ENCODE peak calls at places on chromosomes 2 and 18, in five cellular contexts. R is stomach, F is heart right ventricle, K is H9, Z is heart left ventricle. V is an unnamed sample.

GRCh38 chr2:37555457-37555856 is 116.0 kb downstream of the CDC42EP3 start:
- DNase-seq in K (no peak), F (peak), R (no peak), Z (no peak), V (no peak)

GRCh38 chr2:43218550-43219382 is 7.6 kb downstream of the ZFP36L2 start:
- DNase-seq in F (peak), K (peak), R (peak), Z (peak), V (no peak)

GRCh38 chr2:138228101-138228500 is 263.8 kb downstream of the HNMT start:
- DNase-seq in F (no peak), Z (no peak), R (no peak), K (no peak), V (no peak)

GRCh38 chr18:70028084-70028483 is 80.4 kb upstream of the CD226 start:
- DNase-seq in F (no peak), Z (no peak), K (no peak), R (no peak), V (no peak)

GRCh38 chr2:106638043-106638442 is 150.9 kb downstream of the CD8B2 start:
- DNase-seq in Z (no peak), K (no peak), F (no peak), R (no peak), V (no peak)

GRCh38 chr2:20491739-20492531 is 45.1 kb downstream of the RHOB start:
- DNase-seq in K (no peak), F (peak), Z (peak), R (no peak), V (no peak)

GRCh38 chr2:30408961-30409387 is 38.1 kb upstream of the LCLAT1 start:
- DNase-seq in Z (peak), F (no peak), R (no peak), K (no peak), V (no peak)

GRCh38 chr2:25821225-25822056 is 56.8 kb downstream of the ASXL2 start:
- DNase-seq in K (no peak), Z (no peak), R (no peak), F (no peak), V (no peak)

GRCh38 chr2:86079981-86080911 is 25.4 kb downstream of the POLR1A start:
- DNase-seq in F (peak), K (peak), Z (peak), R (peak), V (peak)

GRCh38 chr2:101387151-101387807 is at the start of gene CREG2:
- DNase-seq in K (peak), R (peak), F (peak), Z (peak), V (peak)

GRCh38 chr2:217953531-217953932 is 49.3 kb downstream of the TNS1 start:
- DNase-seq in K (no peak), R (no peak), F (no peak), Z (no peak), V (no peak)

GRCh38 chr2:69601179-69601612 is 42.3 kb downstream of the AAK1 start:
- DNase-seq in F (no peak), K (no peak), Z (no peak), R (no peak), V (no peak)

GRCh38 chr2:168354499-168354898 is 101.6 kb upstream of the CERS6 start:
- DNase-seq in F (no peak), K (no peak), Z (no peak), R (no peak), V (no peak)

GRCh38 chr2:55033076-55033742 is 17.0 kb downstream of the RTN4 start:
- DNase-seq in F (no peak), Z (no peak), K (no peak), R (no peak), V (no peak)

GRCh38 chr2:101330253-101330921 is 21.9 kb upstream of the RNF149 start:
- DNase-seq in Z (peak), K (peak), F (peak), R (peak), V (peak)

GRCh38 chr2:218569661-218570500 is 1.2 kb downstream of the CNOT9 start:
- DNase-seq in Z (no peak), K (no peak), F (no peak), R (peak), V (no peak)

GRCh38 chr2:203786912-203787311 is 80.5 kb downstream of the CD28 start:
- DNase-seq in F (no peak), Z (peak), K (no peak), R (no peak), V (no peak)

GRCh38 chr2:1051075-1051474 is 100.4 kb downstream of the SNTG2 start:
- DNase-seq in Z (no peak), F (no peak), R (no peak), K (no peak), V (no peak)

GRCh38 chr18:23038712-23039111 is 96.6 kb upstream of the CABLES1 start:
- DNase-seq in F (no peak), R (no peak), K (no peak), Z (no peak), V (no peak)

GRCh38 chr18:76656925-76657324 is 161.9 kb upstream of the ZNF516 start:
- DNase-seq in K (no peak), Z (no peak), R (no peak), F (no peak), V (no peak)

GRCh38 chr18:11654736-11655604 is 34.1 kb upstream of the GNAL start:
- DNase-seq in Z (peak), K (peak), R (peak), F (peak), V (peak)

GRCh38 chr2:127410871-127411396 is 7.3 kb upstream of the PROC start:
- DNase-seq in K (no peak), Z (no peak), F (no peak), R (peak), V (no peak)

GRCh38 chr2:158482594-158482993 is 25.8 kb downstream of the PKP4 start:
- DNase-seq in K (no peak), F (no peak), Z (no peak), R (no peak), V (no peak)

GRCh38 chr2:59184281-59185020 is 943.3 kb upstream of the FANCL start:
- DNase-seq in K (no peak), R (no peak), F (no peak), Z (no peak), V (no peak)

GRCh38 chr2:79125721-79125985 is 5.4 kb downstream of the REG1A start:
- DNase-seq in K (no peak), Z (no peak), F (no peak), R (no peak), V (no peak)

GRCh38 chr2:61993422-61994024 is 88.0 kb downstream of the COMMD1 start:
- DNase-seq in R (no peak), K (no peak), F (no peak), Z (peak), V (no peak)

GRCh38 chr2:25664531-25665307 is 8.7 kb downstream of the DTNB start:
- DNase-seq in F (peak), K (peak), Z (peak), R (peak), V (peak)

GRCh38 chr18:44579028-44579692 is 101.5 kb upstream of the SETBP1 start:
- DNase-seq in F (no peak), K (peak), Z (no peak), R (no peak), V (no peak)

GRCh38 chr18:57116598-57117132 is 30.2 kb upstream of the BOD1L2 start:
- DNase-seq in F (no peak), Z (no peak), R (no peak), K (no peak), V (no peak)

GRCh38 chr2:227379095-227379494 is at the start of gene TM4SF20:
- DNase-seq in R (no peak), F (no peak), K (no peak), Z (no peak), V (no peak)

GRCh38 chr2:227374158-227374557 is 4.9 kb downstream of the TM4SF20 start:
- DNase-seq in Z (no peak), K (no peak), R (no peak), F (no peak), V (no peak)

GRCh38 chr2:227376911-227377396 is 2.2 kb downstream of the TM4SF20 start:
- DNase-seq in F (no peak), R (peak), Z (no peak), K (no peak), V (no peak)

GRCh38 chr2:227377461-227378351 is 1.4 kb downstream of the TM4SF20 start:
- DNase-seq in K (no peak), F (no peak), R (no peak), Z (no peak), V (no peak)

GRCh38 chr2:227378371-227378782 is 729 bp downstream of the TM4SF20 start:
- DNase-seq in F (no peak), R (no peak), K (no peak), Z (no peak), V (no peak)
- H3K27ac ChIP-seq in F (no peak), R (no peak), K (no peak), Z (no peak), V (no peak)

GRCh38 chr2:160735696-160736095 is 242.1 kb upstream of the RBMS1 start:
- DNase-seq in R (no peak), K (no peak), Z (no peak), F (no peak), V (no peak)

GRCh38 chr2:160731415-160731814 is 237.8 kb upstream of the RBMS1 start:
- DNase-seq in F (no peak), R (no peak), K (no peak), Z (no peak), V (no peak)

GRCh38 chr2:160731856-160732255 is 238.2 kb upstream of the RBMS1 start:
- DNase-seq in Z (no peak), R (no peak), F (no peak), K (no peak), V (no peak)

GRCh38 chr2:160736148-160736547 is 242.5 kb upstream of the RBMS1 start:
- DNase-seq in F (no peak), R (no peak), K (no peak), Z (no peak), V (no peak)

DNA sequence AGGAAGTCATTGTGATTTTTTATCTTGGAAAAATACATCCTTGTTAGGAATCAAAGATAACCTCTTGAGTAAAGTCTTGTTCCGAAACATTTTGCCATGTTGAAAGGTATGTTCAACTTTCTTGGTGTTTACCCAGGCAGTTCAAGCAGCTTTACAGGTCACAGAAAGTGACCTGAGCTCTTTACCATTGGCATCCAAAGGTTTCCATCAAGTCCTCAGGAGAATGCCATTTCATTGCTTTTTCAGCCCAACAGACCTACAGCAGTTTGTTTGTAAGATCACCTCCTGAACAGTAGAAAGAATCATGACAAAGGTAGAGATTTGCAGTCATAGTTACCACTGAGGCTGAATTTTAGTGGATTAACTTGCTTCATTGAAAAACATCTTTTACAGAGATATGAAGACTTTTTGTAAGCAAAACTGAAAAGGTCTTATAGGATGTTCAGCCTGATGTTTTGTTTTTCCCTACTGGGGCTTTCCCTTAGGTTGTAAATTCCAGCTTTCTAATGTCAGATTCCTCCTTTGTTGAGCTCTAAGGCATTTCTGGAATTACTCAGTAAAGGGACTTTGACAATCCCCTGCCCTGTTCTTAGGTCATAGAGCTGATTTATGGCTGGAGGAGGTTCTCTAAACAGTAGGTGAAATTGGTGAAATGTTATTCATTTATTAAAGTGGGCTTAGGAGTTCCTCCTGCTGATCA is 236.8 kb upstream of the RBMS1 start:
- DNase-seq in F (no peak), Z (no peak), K (no peak), R (no peak), V (no peak)
- H3K27ac ChIP-seq in F (no peak), Z (no peak), K (no peak), R (no peak), V (no peak)

GRCh38 chr2:119323459-119323858 is 43.2 kb downstream of the C2orf76 start:
- DNase-seq in F (no peak), K (no peak), R (no peak), Z (no peak), V (no peak)

GRCh38 chr2:119327431-119327830 is 39.2 kb downstream of the C2orf76 start:
- DNase-seq in K (no peak), Z (no peak), R (no peak), F (no peak), V (no peak)

GRCh38 chr2:119324748-119325270 is 41.8 kb downstream of the C2orf76 start:
- DNase-seq in K (no peak), F (no peak), R (no peak), Z (no peak), V (no peak)

GRCh38 chr2:119326938-119327337 is 39.7 kb downstream of the C2orf76 start:
- DNase-seq in F (no peak), Z (no peak), R (no peak), K (no peak), V (no peak)
- H3K27ac ChIP-seq in F (no peak), Z (no peak), R (no peak), K (no peak), V (no peak)

DNA sequence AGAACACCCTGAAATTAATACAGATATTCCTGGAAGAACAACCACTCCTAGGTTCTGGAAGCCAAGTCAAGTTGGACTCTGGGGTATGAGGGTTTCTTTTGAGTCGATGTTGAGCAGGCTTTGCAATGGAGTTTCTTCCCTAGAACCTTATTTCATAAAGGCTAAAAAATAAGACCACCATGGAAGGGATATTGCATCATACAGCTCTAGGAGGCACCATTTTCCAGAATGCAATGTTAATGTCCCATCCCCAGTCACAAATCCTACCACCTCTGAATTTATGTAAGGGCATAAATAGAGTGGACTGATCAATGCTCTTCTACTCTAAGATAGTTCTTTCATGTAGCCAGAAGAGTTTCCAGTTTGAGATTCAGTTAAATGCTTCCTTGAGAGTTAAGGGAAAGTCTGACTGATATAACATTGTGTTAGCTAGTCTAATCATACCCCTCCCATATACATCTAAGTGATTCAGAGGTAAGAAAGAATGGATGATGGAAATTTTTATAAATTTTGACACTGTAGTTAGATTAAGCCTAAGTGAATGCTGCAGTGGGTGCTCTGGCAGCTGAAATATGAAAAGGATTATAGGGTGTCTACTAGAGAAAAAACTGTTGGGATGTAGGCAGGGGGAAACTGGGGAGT is 22.0 kb downstream of the ARHGAP15 start:
- DNase-seq in K (no peak), Z (no peak), R (no peak), F (no peak), V (no peak)
- H3K27ac ChIP-seq in K (no peak), Z (no peak), R (peak), F (no peak), V (no peak)

DNA sequence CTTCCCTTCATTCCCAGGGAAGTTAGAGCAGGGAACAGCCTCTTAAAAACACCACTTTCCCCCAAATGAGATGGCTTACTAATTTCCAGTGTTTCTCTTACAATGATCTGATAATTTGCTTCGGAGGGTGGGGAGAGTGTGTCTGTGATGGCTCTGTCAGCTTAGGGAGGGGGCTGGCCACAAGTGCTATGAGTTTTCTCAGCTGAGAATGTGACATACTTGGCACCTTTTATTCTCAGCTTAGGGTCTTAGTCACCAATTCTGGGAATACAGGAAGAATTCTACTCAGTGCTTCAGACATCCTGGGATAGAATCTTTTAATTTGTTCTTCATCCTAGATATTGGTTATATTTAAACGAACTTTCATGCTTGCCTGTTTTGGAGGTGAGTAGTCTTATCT is 64.4 kb downstream of the AOX1 start:
- DNase-seq in Z (no peak), K (no peak), F (no peak), R (no peak), V (no peak)
- H3K27ac ChIP-seq in Z (no peak), K (no peak), F (no peak), R (no peak), V (no peak)

DNA sequence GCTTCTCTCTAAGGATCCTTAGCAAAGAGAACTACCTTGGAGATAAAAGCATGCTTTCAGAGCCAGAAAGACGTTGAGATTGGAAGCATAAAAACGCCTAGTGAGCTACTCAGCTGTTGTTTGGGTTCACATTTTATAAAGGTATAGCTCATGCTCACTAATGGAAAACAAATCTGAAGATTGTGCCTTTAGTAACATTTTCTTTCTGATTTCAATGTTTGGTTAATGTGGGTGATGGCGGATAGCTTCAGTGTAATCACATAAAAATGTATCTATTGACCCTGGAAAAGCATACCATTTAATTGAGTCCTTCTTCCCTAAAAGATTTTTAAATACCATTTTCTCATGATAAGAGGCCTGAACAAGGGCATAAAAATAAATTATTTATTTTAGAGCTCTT is 73.4 kb downstream of the DTNA start:
- DNase-seq in F (no peak), K (no peak), Z (no peak), R (no peak), V (no peak)
- H3K27ac ChIP-seq in F (no peak), K (no peak), Z (no peak), R (no peak), V (no peak)

DNA sequence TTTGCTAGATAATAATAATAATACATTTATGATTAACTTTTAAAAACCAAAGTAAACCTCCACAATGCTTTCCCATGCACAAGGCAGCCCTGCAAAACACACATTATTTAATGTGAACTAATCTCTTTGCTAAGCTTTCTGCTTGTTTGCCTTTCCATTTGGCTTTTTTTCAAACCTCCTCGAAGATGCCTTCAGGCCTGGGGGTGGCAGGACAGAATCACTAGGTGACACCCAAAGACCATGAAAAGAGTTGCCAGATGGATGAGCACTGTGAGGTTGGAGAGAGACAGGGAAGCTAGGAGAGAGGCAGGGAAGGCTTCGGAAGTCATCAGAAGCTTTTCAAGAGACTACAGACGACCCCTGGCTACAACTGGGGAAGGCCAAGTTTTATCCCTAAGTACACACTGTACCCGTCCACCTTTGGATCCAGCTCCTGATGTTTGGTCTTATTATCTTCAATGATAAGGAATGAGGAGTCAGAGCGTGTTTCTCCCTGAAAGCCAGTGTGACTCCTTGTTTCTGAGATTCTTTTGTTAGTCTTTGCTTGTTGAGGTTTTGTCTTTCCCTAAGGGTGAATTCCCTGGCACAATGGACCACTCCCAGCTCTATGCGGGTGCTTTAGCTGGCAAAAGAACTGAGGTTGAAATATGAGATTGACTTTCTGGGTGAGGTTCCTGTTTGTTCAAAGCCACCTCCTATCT is 33.5 kb upstream of the SLC9A2 start:
- DNase-seq in R (peak), F (no peak), Z (no peak), K (no peak), V (no peak)
- H3K27ac ChIP-seq in R (peak), F (no peak), Z (no peak), K (no peak), V (no peak)